ENCODE peak calls at places on chromosomes 11 and 22, in seven cellular contexts. S is pulmonary artery endothelial cell, V is amniotic stem cell, A is occipital lobe, W is NCI-H2081, C is T-helper 9 cell, N is right cardiac atrium. L is an unnamed sample.
A peak's percentile ranks its signal among the peaks of the same experiment; 100 is the strongest.

GRCh38 chr22:39230261-39231196 is 14.3 kb downstream of the PDGFB start:
- DNase-seq in S (no peak), V (no peak), A (no peak), W (no peak), C (no peak), N (no peak), L (no peak)

GRCh38 chr11:107050126-107050525 is 31.9 kb upstream of the GUCY1A2 start:
- DNase-seq in S (no peak), V (no peak), A (no peak), W (no peak), C (no peak), N (no peak), L (no peak)

GRCh38 chr11:105609832-105610781 is at the start of gene GRIA4:
- DNase-seq in S (no peak), V (no peak), A (peak; percentile 80), W (peak; percentile 53), C (no peak), N (peak; percentile 13), L (no peak)

GRCh38 chr11:6608726-6609501 is 3.1 kb downstream of the TAF10 start:
- DNase-seq in S (no peak), V (no peak), A (no peak), W (no peak), C (no peak), N (no peak), L (no peak)

GRCh38 chr22:25061134-25061533 is 108.6 kb downstream of the KIAA1671 start:
- DNase-seq in S (no peak), V (no peak), A (no peak), W (no peak), C (no peak), N (no peak), L (no peak)

GRCh38 chr11:1742371-1742770 is 8.0 kb downstream of the IFITM10 start:
- DNase-seq in S (no peak), V (no peak), A (no peak), W (no peak), C (no peak), N (no peak), L (no peak)

GRCh38 chr22:19874307-19875060 is 19.8 kb upstream of the GNB1L start:
- DNase-seq in S (no peak), V (no peak), A (no peak), W (no peak), C (no peak), N (peak; percentile 43), L (no peak)

GRCh38 chr11:62988281-62988680 is 3.5 kb upstream of the SLC22A6 start:
- DNase-seq in S (no peak), V (no peak), A (no peak), W (no peak), C (no peak), N (no peak), L (no peak)

GRCh38 chr11:73184953-73185671 is 33.0 kb upstream of the P2RY2 start:
- DNase-seq in S (peak; percentile 26), V (peak; percentile 46), A (no peak), W (peak; percentile 44), C (peak; percentile 19), N (peak; percentile 66), L (peak; percentile 56)

GRCh38 chr11:1835671-1836010 is 851 bp downstream of the SYT8 start:
- DNase-seq in S (no peak), V (no peak), A (no peak), W (no peak), C (no peak), N (peak; percentile 8), L (no peak)